ENCODE peak calls at places on chromosomes 16 and 17, in six cellular contexts. Q, G, R, J, V and N are unnamed samples.

GRCh38 chr17:50128441-50129302 is 1.3 kb downstream of the SAMD14 start:
- DNase-seq in Q (peak), R (no peak), V (no peak), J (no peak), G (no peak), N (no peak)

GRCh38 chr17:75516255-75516618 is at the start of gene TSEN54:
- DNase-seq in J (peak), G (peak), Q (peak), R (peak), V (peak), N (peak)

GRCh38 chr17:82085931-82086764 is 11.9 kb downstream of the FASN start:
- DNase-seq in V (no peak), J (no peak), G (no peak), Q (no peak), R (no peak), N (no peak)

GRCh38 chr17:65385726-65386125 is 175.7 kb downstream of the AXIN2 start:
- DNase-seq in Q (no peak), V (peak), R (no peak), G (no peak), J (no peak), N (no peak)

GRCh38 chr17:75345514-75346167 is 56.4 kb upstream of the SLC25A19 start:
- DNase-seq in Q (no peak), J (no peak), G (no peak), V (peak), R (no peak), N (no peak)

GRCh38 chr16:17366299-17366961 is 104.3 kb downstream of the XYLT1 start:
- DNase-seq in R (no peak), V (no peak), G (no peak), Q (no peak), J (no peak), N (no peak)

GRCh38 chr17:63842173-63842539 is 329 bp downstream of the SMARCD2 start:
- DNase-seq in J (peak), V (no peak), R (no peak), G (no peak), Q (peak), N (peak)

GRCh38 chr16:12729448-12729847 is 74.2 kb downstream of the CPPED1 start:
- DNase-seq in G (no peak), R (no peak), Q (no peak), J (no peak), V (no peak), N (no peak)

GRCh38 chr16:66222756-66223155 is 143.7 kb upstream of the CDH5 start:
- DNase-seq in G (no peak), J (no peak), R (no peak), V (no peak), Q (no peak), N (peak)

GRCh38 chr16:79047337-79047736 is 553.2 kb downstream of the MAF start:
- DNase-seq in G (no peak), J (no peak), V (peak), R (no peak), Q (no peak), N (no peak)

GRCh38 chr16:1911467-1912214 is 6.6 kb downstream of the HS3ST6 start:
- DNase-seq in R (no peak), V (no peak), G (no peak), Q (no peak), J (no peak), N (no peak)

GRCh38 chr17:66805567-66805966 is 29.4 kb upstream of the CACNG5 start:
- DNase-seq in G (no peak), V (no peak), J (no peak), Q (no peak), R (no peak), N (peak)

GRCh38 chr17:10155334-10156081 is 42.9 kb downstream of the GAS7 start:
- DNase-seq in R (no peak), V (no peak), Q (no peak), J (no peak), G (no peak), N (no peak)

GRCh38 chr16:69013991-69014390 is 91.5 kb upstream of the HAS3 start:
- DNase-seq in R (no peak), V (no peak), J (no peak), G (no peak), Q (no peak), N (no peak)

GRCh38 chr17:82888583-82889495 is 49.0 kb upstream of the ZNF750 start:
- DNase-seq in Q (no peak), J (peak), V (no peak), R (no peak), G (no peak), N (no peak)

GRCh38 chr17:17498606-17499301 is 2.6 kb upstream of the RASD1 start:
- DNase-seq in V (no peak), J (no peak), G (no peak), R (no peak), Q (no peak), N (peak)

GRCh38 chr17:74682028-74682427 is 30.7 kb downstream of the CD300LF start:
- DNase-seq in J (no peak), R (no peak), G (no peak), Q (no peak), V (no peak), N (no peak)

GRCh38 chr17:2701996-2702741 is 9.4 kb downstream of the CLUH start:
- DNase-seq in G (no peak), J (no peak), R (no peak), V (no peak), Q (no peak), N (peak)

GRCh38 chr17:7043195-7043543 is 723 bp downstream of the SLC16A11 start:
- DNase-seq in V (no peak), G (no peak), Q (no peak), R (no peak), J (no peak), N (no peak)

GRCh38 chr16:48378276-48378675 is 6.9 kb downstream of the SIAH1 start:
- DNase-seq in J (no peak), G (no peak), R (no peak), V (no peak), Q (no peak), N (no peak)

GRCh38 chr16:22386976-22387375 is 12.6 kb upstream of the CDR2 start:
- DNase-seq in J (peak), R (no peak), G (no peak), Q (no peak), V (no peak), N (no peak)

GRCh38 chr17:35252646-35253045 is 9.8 kb downstream of the SLFN5 start:
- DNase-seq in G (no peak), J (no peak), R (no peak), Q (no peak), V (no peak), N (no peak)

GRCh38 chr16:12320298-12320706 is 343.8 kb downstream of the SNX29 start:
- DNase-seq in V (no peak), G (no peak), Q (no peak), J (no peak), R (no peak), N (no peak)

GRCh38 chr17:12122091-12122490 is 101.4 kb downstream of the MAP2K4 start:
- DNase-seq in V (no peak), G (no peak), J (no peak), R (no peak), Q (no peak), N (no peak)

GRCh38 chr16:71709231-71709781 is 15.2 kb downstream of the PHLPP2 start:
- DNase-seq in J (no peak), R (no peak), Q (no peak), V (no peak), G (no peak), N (no peak)

GRCh38 chr17:21756856-21757619 is 64.7 kb downstream of the KCNJ18 start:
- DNase-seq in J (no peak), V (no peak), R (no peak), G (no peak), Q (no peak), N (no peak)

GRCh38 chr17:13154403-13154802 is 136.6 kb upstream of the ELAC2 start:
- DNase-seq in V (no peak), G (no peak), J (no peak), R (no peak), Q (no peak), N (no peak)

GRCh38 chr16:56998861-56999260 is 9.5 kb downstream of the NLRC5 start:
- DNase-seq in V (no peak), G (no peak), R (no peak), Q (no peak), J (no peak), N (peak)

GRCh38 chr17:79942011-79942405 is 93.7 kb downstream of the TBC1D16 start:
- DNase-seq in G (no peak), Q (no peak), R (no peak), J (no peak), V (no peak), N (peak)

GRCh38 chr17:18004345-18004744 is 31.7 kb downstream of the DRC3 start:
- DNase-seq in R (no peak), G (no peak), J (no peak), Q (no peak), V (no peak), N (no peak)

GRCh38 chr17:2055494-2056220 is 754 bp downstream of the HIC1 start:
- DNase-seq in V (no peak), R (peak), Q (no peak), J (no peak), G (no peak), N (peak)

GRCh38 chr16:46896314-46896968 is 12.3 kb downstream of the GPT2 start:
- DNase-seq in V (no peak), G (no peak), Q (no peak), R (no peak), J (no peak), N (no peak)

GRCh38 chr16:19113577-19114358 is at the start of gene ITPRIPL2:
- DNase-seq in V (peak), Q (peak), R (peak), G (peak), J (peak), N (peak)

GRCh38 chr16:66894055-66894454 is 13.7 kb downstream of the PDP2 start:
- DNase-seq in R (no peak), V (no peak), J (no peak), G (no peak), Q (no peak), N (no peak)

GRCh38 chr17:75518201-75518600 is 1.9 kb downstream of the TSEN54 start:
- DNase-seq in G (no peak), V (no peak), J (no peak), R (no peak), Q (no peak), N (no peak)

GRCh38 chr17:17868637-17869522 is 32.1 kb upstream of the SREBF1 start:
- DNase-seq in J (no peak), Q (no peak), R (no peak), G (no peak), V (no peak), N (no peak)

GRCh38 chr16:76292218-76292617 is 15.0 kb downstream of the CNTNAP4 start:
- DNase-seq in R (no peak), J (no peak), V (no peak), Q (no peak), G (no peak), N (no peak)

GRCh38 chr16:28609631-28610594 is at the start of gene SULT1A1:
- DNase-seq in Q (no peak), G (peak), V (peak), R (no peak), J (no peak), N (peak)
- TF ChIP-seq POLR2A in Q (no peak), G (no peak), V (peak), R (no peak), J (no peak), N (peak)

GRCh38 chr17:59371426-59372099 is 40.1 kb downstream of the YPEL2 start:
- DNase-seq in R (no peak), Q (no peak), G (no peak), V (no peak), J (no peak), N (peak)
- TF ChIP-seq POLR2AphosphoS5 in R (no peak), Q (no peak), G (peak), V (no peak), J (peak), N (peak)

DNA sequence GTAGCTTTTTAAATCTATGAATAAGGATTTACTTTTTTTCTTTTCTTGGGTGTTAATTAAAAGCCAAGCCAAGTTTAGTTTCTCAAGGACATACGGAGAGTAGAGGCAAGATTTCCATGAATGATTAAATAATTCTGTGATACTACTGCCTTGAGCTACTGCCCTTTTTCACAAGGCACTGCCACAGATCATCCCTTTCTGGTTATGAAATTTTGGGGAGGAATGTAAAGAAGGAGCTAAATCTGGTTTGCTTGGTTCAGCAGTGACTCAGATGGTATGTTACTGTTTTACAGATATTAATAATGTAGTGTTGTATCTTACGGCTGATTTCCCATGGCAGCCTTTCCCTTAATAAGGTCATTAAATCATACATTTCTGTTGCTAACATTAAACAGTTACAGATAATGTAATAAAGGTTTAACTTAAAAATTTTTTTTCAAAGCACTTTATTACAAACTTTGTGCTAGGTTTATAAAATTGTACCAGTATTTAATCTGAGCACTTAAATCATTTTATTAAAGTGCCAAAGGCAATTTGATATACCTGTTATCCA is 2.6 kb downstream of the WSB1 start:
- DNase-seq in G (no peak), Q (no peak), J (no peak), V (no peak), R (no peak), N (no peak)
- TF ChIP-seq POLR2A in G (no peak), Q (no peak), J (no peak), V (no peak), R (no peak), N (no peak)

DNA sequence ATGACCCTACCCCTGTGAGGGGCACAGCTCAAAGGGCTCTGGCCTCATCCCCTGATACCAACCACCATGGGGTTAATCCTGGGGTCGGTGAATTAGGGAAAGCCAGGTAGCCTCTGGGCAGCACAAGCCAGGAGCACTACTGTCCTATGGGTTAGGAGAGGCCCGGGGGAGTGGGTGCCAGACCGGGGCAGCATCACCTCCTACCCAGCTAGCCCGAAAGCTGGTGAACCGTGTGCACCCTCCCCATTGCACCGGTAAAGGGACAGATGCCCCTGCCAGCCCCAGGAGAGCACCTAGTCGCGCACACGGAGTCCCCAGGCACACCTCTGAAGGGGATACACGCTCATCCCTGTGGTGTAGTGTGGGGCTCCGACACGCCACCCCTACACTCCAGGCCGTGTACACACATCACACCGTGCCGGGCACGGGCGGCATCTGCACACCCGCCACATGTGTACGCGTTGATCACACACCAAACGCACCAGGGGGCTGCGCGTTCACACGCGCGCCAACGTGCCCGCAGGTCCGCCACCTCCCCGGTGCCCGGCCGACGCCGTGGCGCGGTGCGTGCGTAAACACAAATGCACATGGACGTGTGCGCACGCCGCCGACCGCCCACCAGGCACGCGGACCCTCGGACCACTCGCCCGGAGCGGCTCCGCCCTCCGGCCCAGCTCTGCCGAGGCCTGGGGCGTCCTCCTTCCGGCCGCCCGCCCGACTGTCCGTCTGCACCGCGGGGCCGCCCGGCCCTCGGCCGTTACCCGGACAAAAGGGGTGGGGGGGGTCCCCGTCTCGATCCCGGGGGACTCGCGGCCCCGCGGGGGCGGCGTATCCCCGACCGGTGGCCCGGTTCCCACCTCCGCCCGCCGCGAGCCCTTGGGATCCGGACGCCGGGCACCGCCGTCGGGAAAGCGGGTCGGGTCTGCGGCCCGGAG is 785 bp downstream of the UBALD1 start:
- DNase-seq in V (no peak), G (no peak), J (no peak), Q (no peak), R (peak), N (peak)
- TF ChIP-seq POLR2AphosphoS5 in V (no peak), G (no peak), J (no peak), Q (peak), R (no peak), N (no peak)

GRCh38 chr17:9080296-9080914 is 59.1 kb downstream of the NTN1 start:
- DNase-seq in J (no peak), V (no peak), Q (no peak), G (no peak), R (no peak), N (no peak)
- TF ChIP-seq POLR2A in J (no peak), V (no peak), Q (no peak), G (no peak), R (no peak), N (no peak)

DNA sequence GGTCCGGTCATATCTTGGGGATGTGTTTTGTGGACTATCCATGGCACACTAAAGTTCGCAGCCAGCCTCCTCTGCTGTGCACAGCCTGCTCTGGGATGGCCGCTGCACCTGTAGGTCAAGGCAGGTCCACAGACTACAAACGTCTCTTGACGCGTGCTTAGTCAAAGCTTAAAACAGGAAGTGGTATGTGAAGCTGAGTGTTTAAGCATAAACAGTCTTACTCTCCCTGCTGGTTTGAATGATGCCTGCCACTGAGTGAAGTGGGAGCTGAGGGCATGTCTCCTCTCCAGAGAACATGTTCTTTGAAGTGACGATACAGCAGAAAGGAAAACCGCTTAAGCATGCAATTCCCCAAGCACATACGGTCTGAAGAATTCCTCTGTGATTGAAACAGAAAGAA is 365.6 kb downstream of the SLC39A11 start:
- DNase-seq in V (no peak), R (peak), G (no peak), J (no peak), Q (no peak), N (no peak)
- TF ChIP-seq POLR2AphosphoS5 in V (no peak), R (no peak), G (no peak), J (no peak), Q (no peak), N (no peak)

DNA sequence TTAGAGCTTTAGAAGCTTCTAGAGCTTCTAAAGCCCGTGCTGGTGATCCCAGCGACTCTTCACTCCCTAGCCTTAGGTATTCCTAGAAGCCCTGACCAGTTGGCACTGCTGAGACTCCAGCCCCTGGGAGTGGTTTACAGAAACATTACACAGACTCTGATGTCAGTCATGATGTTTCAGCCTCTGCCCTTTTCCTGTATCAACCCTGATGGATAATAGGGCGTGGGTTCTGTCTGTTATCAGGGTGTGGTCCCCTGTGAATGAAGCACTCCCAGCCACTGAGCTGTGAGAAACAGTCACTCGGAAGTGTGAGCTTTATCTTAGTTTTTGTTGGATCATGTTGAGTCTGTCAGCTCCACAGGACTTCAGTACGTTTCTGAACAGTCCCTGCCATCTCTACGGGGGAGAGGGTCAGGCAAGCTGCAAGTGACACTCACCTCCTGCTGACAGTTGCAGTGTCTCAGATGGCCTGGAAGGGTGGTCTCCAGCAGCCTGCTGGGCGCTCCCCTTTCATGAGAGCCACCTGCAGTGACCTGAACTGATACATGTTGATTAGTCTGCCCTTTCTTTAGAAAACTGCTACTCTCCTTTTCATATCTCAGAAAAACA is 12.8 kb downstream of the GOSR2 start:
- DNase-seq in Q (no peak), R (no peak), V (peak), J (no peak), G (no peak), N (no peak)
- TF ChIP-seq POLR2A in Q (no peak), R (no peak), V (peak), J (no peak), G (no peak), N (no peak)

GRCh38 chr17:16463341-16464000 is 28.5 kb downstream of the LRRC75A start:
- DNase-seq in G (no peak), R (no peak), J (no peak), Q (no peak), V (no peak), N (no peak)
- TF ChIP-seq POLR2AphosphoS5 in G (no peak), R (no peak), J (no peak), Q (no peak), V (no peak), N (no peak)